ENCODE peak calls at places on chromosome 10, in four cellular contexts. One of them, this sample, is unnamed.

GRCh38 chr10:124146491-124146890 is 53.1 kb upstream of the CHST15 start:
- DNase-seq in body of pancreas: no peak
- DNase-seq in fibroblast of pulmonary artery: no peak
- DNase-seq in fibroblast of lung: no peak
- DNase-seq in this sample: no peak

GRCh38 chr10:129694184-129694583 is 227.1 kb downstream of the MGMT start:
- DNase-seq in body of pancreas: no peak
- DNase-seq in fibroblast of pulmonary artery: no peak
- DNase-seq in fibroblast of lung: no peak
- DNase-seq in this sample: no peak

GRCh38 chr10:102231357-102232318 is 5.5 kb downstream of the ELOVL3 start:
- DNase-seq in body of pancreas: peak; percentile 59
- DNase-seq in fibroblast of pulmonary artery: peak; percentile 39
- DNase-seq in fibroblast of lung: no peak
- DNase-seq in this sample: peak; percentile 20

GRCh38 chr10:99975942-99976809 is 33.6 kb downstream of the DNMBP start:
- DNase-seq in body of pancreas: no peak
- DNase-seq in fibroblast of pulmonary artery: peak; percentile 92
- DNase-seq in fibroblast of lung: peak; percentile 97
- DNase-seq in this sample: peak; percentile 57

GRCh38 chr10:79179404-79180309 is 110.9 kb downstream of the ZMIZ1 start:
- DNase-seq in body of pancreas: no peak
- DNase-seq in fibroblast of pulmonary artery: no peak
- DNase-seq in fibroblast of lung: no peak
- DNase-seq in this sample: peak; percentile 59

GRCh38 chr10:29923416-29923970 is 135.9 kb downstream of the JCAD start:
- DNase-seq in body of pancreas: no peak
- DNase-seq in fibroblast of pulmonary artery: no peak
- DNase-seq in fibroblast of lung: no peak
- DNase-seq in this sample: no peak

GRCh38 chr10:29948971-29949370 is 110.4 kb downstream of the JCAD start:
- DNase-seq in body of pancreas: peak; percentile 65
- DNase-seq in fibroblast of pulmonary artery: no peak
- DNase-seq in fibroblast of lung: no peak
- DNase-seq in this sample: no peak

GRCh38 chr10:131821378-131822012 is 79.3 kb upstream of the PPP2R2D start:
- DNase-seq in body of pancreas: no peak
- DNase-seq in fibroblast of pulmonary artery: no peak
- DNase-seq in fibroblast of lung: no peak
- DNase-seq in this sample: no peak

GRCh38 chr10:103244663-103245271 is 920 bp upstream of the RPEL1 start:
- DNase-seq in body of pancreas: peak; percentile 80
- DNase-seq in fibroblast of pulmonary artery: peak; percentile 90
- DNase-seq in fibroblast of lung: peak; percentile 85
- DNase-seq in this sample: peak; percentile 89

GRCh38 chr10:120460776-120461175 is 3.7 kb downstream of the PLPP4 start:
- DNase-seq in body of pancreas: no peak
- DNase-seq in fibroblast of pulmonary artery: peak; percentile 84
- DNase-seq in fibroblast of lung: no peak
- DNase-seq in this sample: peak; percentile 70

GRCh38 chr10:52331759-52332364 is 17.8 kb downstream of the DKK1 start:
- DNase-seq in body of pancreas: no peak
- DNase-seq in fibroblast of pulmonary artery: no peak
- DNase-seq in fibroblast of lung: no peak
- DNase-seq in this sample: no peak

GRCh38 chr10:35294506-35294905 is 41.8 kb upstream of the CCNY start:
- DNase-seq in body of pancreas: no peak
- DNase-seq in fibroblast of pulmonary artery: no peak
- DNase-seq in fibroblast of lung: no peak
- DNase-seq in this sample: no peak

GRCh38 chr10:8312079-8312478 is 257.6 kb downstream of the GATA3 start:
- DNase-seq in body of pancreas: no peak
- DNase-seq in fibroblast of pulmonary artery: no peak
- DNase-seq in fibroblast of lung: no peak
- DNase-seq in this sample: no peak

GRCh38 chr10:103231047-103231551 is 14.6 kb upstream of the RPEL1 start:
- DNase-seq in body of pancreas: peak; percentile 52
- DNase-seq in fibroblast of pulmonary artery: peak; percentile 98
- DNase-seq in fibroblast of lung: peak; percentile 89
- DNase-seq in this sample: peak; percentile 95

DNA sequence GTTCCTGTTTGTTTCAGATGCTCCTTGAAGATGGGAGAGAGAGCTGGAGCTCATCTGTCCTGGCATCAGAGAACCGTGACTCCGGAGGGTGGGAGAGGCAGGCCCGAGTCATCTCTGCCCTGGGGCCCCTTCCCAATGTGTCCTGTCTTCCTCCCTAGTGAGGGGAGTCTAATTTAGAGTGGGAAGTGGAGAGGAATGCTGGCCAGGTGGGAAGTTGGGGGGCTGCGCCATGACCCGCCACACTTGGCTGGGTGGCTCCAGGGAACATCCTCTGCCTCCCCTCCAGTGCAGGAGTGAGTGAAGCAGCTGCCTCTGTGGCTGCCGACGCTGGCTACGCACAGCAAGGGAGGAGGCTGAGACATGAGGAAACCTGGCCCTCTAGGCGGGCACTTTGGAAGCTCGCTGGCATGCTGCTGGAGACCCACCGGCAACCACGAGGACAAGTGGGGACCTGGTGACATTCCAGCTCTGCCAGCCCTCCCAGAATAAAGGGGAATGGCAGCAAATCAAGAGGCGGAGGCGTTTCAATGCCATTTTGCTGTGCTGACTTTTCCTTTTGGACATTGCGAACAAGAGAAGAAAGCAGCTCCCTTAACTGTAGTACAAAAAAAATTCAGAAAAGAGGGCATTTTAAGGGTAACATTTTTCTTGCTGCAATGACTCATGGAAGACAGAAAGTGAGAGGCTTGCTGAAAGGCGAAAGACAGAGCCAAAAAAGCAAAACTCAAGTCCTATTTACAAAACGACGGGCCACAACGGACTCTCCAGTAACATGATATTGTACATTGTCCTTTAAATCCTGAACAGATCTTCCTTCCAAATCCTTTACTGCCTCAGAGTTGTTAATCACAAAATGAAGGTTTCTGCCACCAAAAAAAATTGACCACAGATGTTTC is 121.2 kb upstream of the PITRM1 start:
- DNase-seq in body of pancreas: no peak
- DNase-seq in fibroblast of pulmonary artery: peak; percentile 8
- DNase-seq in fibroblast of lung: peak; percentile 56
- DNase-seq in this sample: peak; percentile 47
- H3K4me3 ChIP-seq in body of pancreas: no peak overlapping the region
- H3K4me3 ChIP-seq in fibroblast of pulmonary artery: no peak overlapping the region
- H3K4me3 ChIP-seq in fibroblast of lung: no peak overlapping the region
- H3K4me3 ChIP-seq in this sample: no peak overlapping the region

GRCh38 chr10:44878704-44879530 is 32.2 kb upstream of the TMEM72 start:
- DNase-seq in body of pancreas: peak; percentile 90
- DNase-seq in fibroblast of pulmonary artery: peak; percentile 87
- DNase-seq in fibroblast of lung: peak; percentile 79
- DNase-seq in this sample: peak; percentile 93
- TF ChIP-seq CTCF in body of pancreas: no peak
- TF ChIP-seq CTCF in fibroblast of pulmonary artery: peak; percentile 12
- TF ChIP-seq CTCF in fibroblast of lung: no peak
- TF ChIP-seq CTCF in this sample: no peak

GRCh38 chr10:114519756-114520288 is 115.5 kb upstream of the AFAP1L2 start:
- DNase-seq in body of pancreas: no peak
- DNase-seq in fibroblast of pulmonary artery: no peak
- DNase-seq in fibroblast of lung: no peak
- DNase-seq in this sample: no peak

GRCh38 chr10:114518401-114519305 is 114.4 kb upstream of the AFAP1L2 start:
- DNase-seq in body of pancreas: no peak
- DNase-seq in fibroblast of pulmonary artery: no peak
- DNase-seq in fibroblast of lung: no peak
- DNase-seq in this sample: no peak

GRCh38 chr10:114520453-114520852 is 116.2 kb upstream of the AFAP1L2 start:
- DNase-seq in body of pancreas: peak; percentile 28
- DNase-seq in fibroblast of pulmonary artery: peak; percentile 89
- DNase-seq in fibroblast of lung: peak; percentile 95
- DNase-seq in this sample: peak; percentile 72

GRCh38 chr10:114517681-114518250 is 113.5 kb upstream of the AFAP1L2 start:
- DNase-seq in body of pancreas: no peak
- DNase-seq in fibroblast of pulmonary artery: no peak
- DNase-seq in fibroblast of lung: no peak
- DNase-seq in this sample: no peak

GRCh38 chr10:114519306-114519669 is 115.0 kb upstream of the AFAP1L2 start:
- DNase-seq in body of pancreas: peak; percentile 65
- DNase-seq in fibroblast of pulmonary artery: no peak
- DNase-seq in fibroblast of lung: peak; percentile 26
- DNase-seq in this sample: peak; percentile 41
- H3K4me3 ChIP-seq in body of pancreas: no peak overlapping the region
- H3K4me3 ChIP-seq in fibroblast of pulmonary artery: no peak overlapping the region
- H3K4me3 ChIP-seq in fibroblast of lung: no peak overlapping the region
- H3K4me3 ChIP-seq in this sample: no peak overlapping the region

GRCh38 chr10:28505359-28505959 is 27.5 kb upstream of the WAC start:
- DNase-seq in body of pancreas: no peak
- DNase-seq in fibroblast of pulmonary artery: no peak
- DNase-seq in fibroblast of lung: no peak
- DNase-seq in this sample: no peak

GRCh38 chr10:28497313-28498126 is 35.4 kb upstream of the WAC start:
- DNase-seq in body of pancreas: no peak
- DNase-seq in fibroblast of pulmonary artery: no peak
- DNase-seq in fibroblast of lung: no peak
- DNase-seq in this sample: no peak

GRCh38 chr10:28508304-28508925 is 24.5 kb upstream of the WAC start:
- DNase-seq in body of pancreas: no peak
- DNase-seq in fibroblast of pulmonary artery: no peak
- DNase-seq in fibroblast of lung: no peak
- DNase-seq in this sample: no peak

GRCh38 chr10:28503114-28503513 is 29.8 kb upstream of the WAC start:
- DNase-seq in body of pancreas: peak; percentile 59
- DNase-seq in fibroblast of pulmonary artery: no peak
- DNase-seq in fibroblast of lung: no peak
- DNase-seq in this sample: peak; percentile 19
- TF ChIP-seq CTCF in body of pancreas: no peak
- TF ChIP-seq CTCF in fibroblast of pulmonary artery: no peak
- TF ChIP-seq CTCF in fibroblast of lung: no peak
- TF ChIP-seq CTCF in this sample: no peak

GRCh38 chr10:88895252-88895651 is 15.2 kb downstream of the STAMBPL1 start:
- DNase-seq in body of pancreas: no peak
- DNase-seq in fibroblast of pulmonary artery: no peak
- DNase-seq in fibroblast of lung: no peak
- DNase-seq in this sample: no peak

GRCh38 chr10:88898727-88899126 is 18.7 kb downstream of the STAMBPL1 start:
- DNase-seq in body of pancreas: no peak
- DNase-seq in fibroblast of pulmonary artery: no peak
- DNase-seq in fibroblast of lung: no peak
- DNase-seq in this sample: no peak

GRCh38 chr10:88899886-88900285 is 19.8 kb downstream of the STAMBPL1 start:
- DNase-seq in body of pancreas: no peak
- DNase-seq in fibroblast of pulmonary artery: no peak
- DNase-seq in fibroblast of lung: no peak
- DNase-seq in this sample: no peak

GRCh38 chr10:88896336-88897018 is 16.4 kb downstream of the STAMBPL1 start:
- DNase-seq in body of pancreas: no peak
- DNase-seq in fibroblast of pulmonary artery: no peak
- DNase-seq in fibroblast of lung: no peak
- DNase-seq in this sample: no peak

DNA sequence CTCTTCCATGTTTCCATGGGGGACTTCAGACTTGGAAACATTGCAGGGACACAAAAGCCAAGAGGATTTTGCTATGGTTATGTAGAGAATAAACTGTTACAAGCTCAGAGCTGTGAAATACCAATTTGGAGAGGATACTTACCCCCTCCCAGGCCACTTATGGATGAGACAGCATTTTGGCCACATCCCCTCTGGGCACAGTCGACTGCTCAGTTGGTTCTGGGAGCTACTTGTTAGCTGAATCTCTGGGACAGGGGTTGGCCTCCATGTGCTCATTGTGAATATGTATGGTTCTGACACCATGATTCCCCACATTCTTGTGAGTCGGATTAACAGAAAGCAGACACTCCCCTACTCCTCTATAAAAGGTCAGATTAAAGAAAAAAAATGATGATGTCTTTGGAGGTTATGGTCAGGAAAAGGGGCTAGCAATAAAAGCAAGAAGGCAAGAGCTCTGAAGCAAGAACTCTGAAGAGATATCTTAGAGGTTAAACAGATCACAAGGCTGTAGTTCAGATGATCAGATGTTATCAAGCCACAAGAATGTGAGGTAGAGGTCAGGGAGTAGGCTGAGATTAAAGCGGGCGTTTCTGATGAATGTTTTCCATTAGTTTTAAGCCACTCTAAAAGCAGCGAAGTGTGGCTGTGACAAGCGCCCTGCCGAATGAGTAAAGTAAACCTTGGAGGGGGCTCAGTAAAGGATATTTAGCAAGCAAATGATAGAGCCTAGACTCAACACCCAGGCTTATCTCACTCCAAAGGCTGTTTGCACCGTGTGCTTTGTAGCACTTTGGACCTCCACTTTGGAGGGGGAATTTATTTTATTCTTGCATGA is 17.2 kb downstream of the STAMBPL1 start:
- DNase-seq in body of pancreas: no peak
- DNase-seq in fibroblast of pulmonary artery: no peak
- DNase-seq in fibroblast of lung: no peak
- DNase-seq in this sample: no peak
- H3K4me3 ChIP-seq in body of pancreas: no peak overlapping the region
- H3K4me3 ChIP-seq in fibroblast of pulmonary artery: no peak overlapping the region
- H3K4me3 ChIP-seq in fibroblast of lung: no peak overlapping the region
- H3K4me3 ChIP-seq in this sample: no peak overlapping the region

GRCh38 chr10:85548038-85548437 is 818.6 kb downstream of the GRID1 start:
- DNase-seq in body of pancreas: peak; percentile 17
- DNase-seq in fibroblast of pulmonary artery: peak; percentile 24
- DNase-seq in fibroblast of lung: peak; percentile 2
- DNase-seq in this sample: no peak
- TF ChIP-seq CTCF in body of pancreas: peak; percentile 5
- TF ChIP-seq CTCF in fibroblast of pulmonary artery: peak; percentile 14
- TF ChIP-seq CTCF in fibroblast of lung: peak; percentile 21
- TF ChIP-seq CTCF in this sample: peak; percentile 23